ENCODE peak calls at places on chromosomes 12 and 14, in six cellular contexts. U, H, X, C, L and O are unnamed samples.

GRCh38 chr14:98198385-98198784 is 1073.6 kb downstream of the BCL11B start:
- DNase-seq in U (no peak), H (no peak), X (no peak), C (no peak), L (no peak), O (no peak)

GRCh38 chr14:68713782-68714181 is 79.1 kb downstream of the ZFP36L1 start:
- DNase-seq in U (no peak), H (no peak), X (no peak), C (no peak), L (no peak), O (no peak)

GRCh38 chr12:29396774-29397173 is 15.8 kb upstream of the ERGIC2 start:
- DNase-seq in U (peak), H (no peak), X (no peak), C (no peak), L (no peak), O (no peak)

GRCh38 chr12:62848418-62848817 is 86.5 kb downstream of the PPM1H start:
- DNase-seq in U (peak), H (peak), X (no peak), C (no peak), L (no peak), O (no peak)

GRCh38 chr14:65840786-65841185 is 428.3 kb downstream of the FUT8 start:
- DNase-seq in U (no peak), H (no peak), X (no peak), C (no peak), L (no peak), O (no peak)

GRCh38 chr12:54160807-54161480 is 27.8 kb downstream of the SMUG1 start:
- DNase-seq in U (no peak), H (no peak), X (no peak), C (no peak), L (no peak), O (no peak)

GRCh38 chr14:47539065-47539464 is 136.3 kb downstream of the MDGA2 start:
- DNase-seq in U (no peak), H (peak), X (no peak), C (no peak), L (no peak), O (no peak)

GRCh38 chr12:47102406-47102805 is 22.6 kb upstream of the AMIGO2 start:
- DNase-seq in U (no peak), H (no peak), X (no peak), C (no peak), L (no peak), O (no peak)

GRCh38 chr12:111242190-111242589 is 126.7 kb downstream of the PHETA1 start:
- DNase-seq in U (no peak), H (no peak), X (no peak), C (no peak), L (no peak), O (no peak)

GRCh38 chr12:11836282-11836963 is 186.9 kb downstream of the ETV6 start:
- DNase-seq in U (no peak), H (no peak), X (no peak), C (no peak), L (peak), O (no peak)

GRCh38 chr12:27936196-27936595 is 36.3 kb downstream of the PTHLH start:
- DNase-seq in U (no peak), H (no peak), X (no peak), C (no peak), L (no peak), O (no peak)

GRCh38 chr14:101035466-101036225 is 132.1 kb upstream of the RTL1 start:
- DNase-seq in U (no peak), H (no peak), X (no peak), C (no peak), L (no peak), O (peak)

GRCh38 chr14:102545461-102546265 is 36.1 kb upstream of the ANKRD9 start:
- DNase-seq in U (no peak), H (no peak), X (no peak), C (no peak), L (no peak), O (no peak)
- TF ChIP-seq CTCF in U (peak), H (no peak), X (no peak), C (no peak), L (no peak), O (no peak)

DNA sequence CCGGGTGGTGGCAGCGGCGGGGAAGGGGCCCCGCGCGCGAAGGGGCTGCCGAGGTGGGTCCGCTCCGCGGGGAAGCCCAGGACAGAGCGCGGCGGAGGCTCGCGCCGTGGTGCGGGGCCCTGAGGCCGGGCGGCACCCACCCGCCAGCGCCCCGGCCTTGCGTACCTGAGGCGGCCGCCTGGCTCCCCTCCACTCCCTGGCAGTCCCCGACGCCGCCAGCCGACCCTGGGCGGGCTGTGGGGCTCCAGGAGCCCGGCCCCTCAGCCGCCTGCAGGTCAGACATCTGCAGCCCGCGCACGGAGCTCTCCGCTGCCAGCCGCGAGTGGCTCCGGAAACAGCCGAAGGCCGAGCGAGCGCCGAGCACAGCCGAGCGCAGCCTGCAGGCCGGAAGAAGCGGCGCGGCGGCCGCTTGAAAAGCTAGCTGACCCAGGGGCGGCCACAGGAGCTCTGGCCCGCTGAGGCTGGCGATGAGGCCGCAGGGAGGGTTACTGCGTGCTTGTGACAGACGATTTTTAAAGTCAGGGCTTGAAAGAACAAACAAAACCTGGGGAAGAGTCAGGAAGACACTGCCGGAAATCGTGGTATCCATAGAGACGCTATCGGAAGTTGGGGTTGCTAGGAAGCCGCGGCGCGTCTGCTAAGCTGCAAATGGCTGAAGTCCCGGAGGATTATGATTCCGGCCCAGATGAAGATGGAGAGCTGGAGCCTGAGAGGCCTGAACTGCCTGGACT is at the start of the genes SAMD15 and TMED8:
- DNase-seq in U (peak), H (peak), X (peak), C (peak), L (peak), O (peak)
- TF ChIP-seq CTCF in U (peak), H (no peak), X (peak), C (peak), L (no peak), O (no peak)

GRCh38 chr14:74610866-74611671 is 968 bp downstream of the LTBP2 start:
- DNase-seq in U (no peak), H (no peak), X (no peak), C (no peak), L (no peak), O (no peak)

GRCh38 chr14:74611672-74612345 is at the start of gene LTBP2:
- DNase-seq in U (no peak), H (no peak), X (no peak), C (no peak), L (no peak), O (no peak)

GRCh38 chr14:74610199-74610865 is 1.7 kb downstream of the LTBP2 start:
- DNase-seq in U (no peak), H (no peak), X (no peak), C (no peak), L (no peak), O (no peak)

GRCh38 chr14:74613211-74613914 is 1.3 kb upstream of the LTBP2 start:
- DNase-seq in U (no peak), H (no peak), X (no peak), C (no peak), L (no peak), O (no peak)

DNA sequence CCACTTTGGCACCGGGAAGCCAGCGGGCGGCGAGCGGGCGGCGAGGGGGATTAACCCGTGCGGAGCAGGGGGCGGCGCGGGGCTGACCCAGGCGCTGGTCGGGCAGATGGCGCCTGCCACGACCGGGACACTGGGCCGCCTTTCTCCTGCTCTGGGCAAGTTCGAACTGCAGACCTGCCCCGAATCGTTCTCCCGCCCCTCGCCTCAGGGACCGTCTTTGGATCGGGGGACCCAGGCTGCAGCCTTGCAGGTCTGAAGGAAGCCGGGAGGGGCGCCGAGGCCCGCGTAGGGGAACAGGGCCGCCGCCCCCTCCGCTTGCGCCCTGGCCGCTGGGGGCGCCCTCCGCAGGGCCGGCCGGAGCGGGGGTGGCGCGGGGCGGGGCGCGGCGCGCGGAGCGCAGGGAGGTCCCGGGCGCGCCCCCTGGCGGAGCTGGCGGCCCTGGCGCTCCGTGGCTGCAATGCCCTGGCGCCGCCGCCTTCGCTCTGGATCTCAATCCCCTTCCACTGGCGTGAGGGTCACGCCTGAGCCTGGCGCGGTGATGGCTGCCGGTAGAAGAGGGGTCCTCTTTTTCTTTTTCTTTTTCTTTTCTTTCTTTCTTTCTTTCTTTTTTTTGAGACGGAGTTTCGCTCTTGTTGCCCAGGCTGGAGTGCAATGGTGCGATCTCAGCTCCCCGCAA is 447 bp upstream of the LTBP2 start:
- DNase-seq in U (peak), H (peak), X (no peak), C (peak), L (peak), O (peak)
- TF ChIP-seq CTCF in U (peak), H (peak), X (peak), C (peak), L (peak), O (peak)

GRCh38 chr12:101570022-101570421 is 24.7 kb upstream of the MYBPC1 start:
- DNase-seq in U (peak), H (peak), X (no peak), C (no peak), L (no peak), O (no peak)
- TF ChIP-seq CTCF in U (peak), H (peak), X (peak), C (no peak), L (peak), O (no peak)

GRCh38 chr14:89933002-89933401 is 21.5 kb downstream of the EFCAB11 start:
- DNase-seq in U (no peak), H (no peak), X (no peak), C (no peak), L (no peak), O (no peak)

GRCh38 chr14:89941830-89942377 is 12.6 kb downstream of the EFCAB11 start:
- DNase-seq in U (no peak), H (no peak), X (no peak), C (no peak), L (no peak), O (no peak)

DNA sequence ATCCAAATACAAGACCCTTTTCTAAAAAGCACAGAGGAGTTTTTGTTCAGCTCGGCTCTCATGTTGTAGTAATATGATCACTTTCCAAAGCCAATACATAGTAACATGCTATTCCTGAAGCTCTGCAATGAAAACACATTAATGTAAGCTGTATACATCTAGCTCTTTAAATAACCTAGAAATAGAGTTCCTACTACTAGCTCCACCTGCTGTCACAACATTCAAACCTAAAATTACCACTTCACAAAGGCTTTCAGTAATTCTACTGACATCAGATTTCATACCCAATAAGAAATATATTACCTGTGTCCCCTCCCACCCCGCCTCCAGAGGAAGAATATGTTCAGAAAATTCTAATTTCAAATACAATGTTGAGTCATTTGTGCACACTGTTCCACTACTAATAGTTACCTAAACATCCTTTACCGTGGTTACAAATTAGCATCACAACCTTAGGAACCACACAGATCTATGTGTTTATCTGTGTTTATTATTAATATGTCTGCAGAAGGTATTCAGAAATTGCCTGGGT is 17.8 kb downstream of the EFCAB11 start:
- DNase-seq in U (no peak), H (no peak), X (no peak), C (no peak), L (no peak), O (no peak)
- TF ChIP-seq CTCF in U (peak), H (peak), X (no peak), C (no peak), L (no peak), O (no peak)

GRCh38 chr12:96399919-96400630 is at the start of gene CDK17:
- DNase-seq in U (peak), H (peak), X (peak), C (peak), L (peak), O (peak)

GRCh38 chr12:96400631-96401060 is 407 bp upstream of the CDK17 start:
- DNase-seq in U (peak), H (peak), X (no peak), C (peak), L (no peak), O (no peak)

GRCh38 chr12:96398422-96399080 is 1.7 kb downstream of the CDK17 start:
- DNase-seq in U (no peak), H (no peak), X (no peak), C (no peak), L (no peak), O (no peak)

GRCh38 chr12:96397756-96398421 is 2.4 kb downstream of the CDK17 start:
- DNase-seq in U (no peak), H (no peak), X (no peak), C (no peak), L (no peak), O (no peak)

DNA sequence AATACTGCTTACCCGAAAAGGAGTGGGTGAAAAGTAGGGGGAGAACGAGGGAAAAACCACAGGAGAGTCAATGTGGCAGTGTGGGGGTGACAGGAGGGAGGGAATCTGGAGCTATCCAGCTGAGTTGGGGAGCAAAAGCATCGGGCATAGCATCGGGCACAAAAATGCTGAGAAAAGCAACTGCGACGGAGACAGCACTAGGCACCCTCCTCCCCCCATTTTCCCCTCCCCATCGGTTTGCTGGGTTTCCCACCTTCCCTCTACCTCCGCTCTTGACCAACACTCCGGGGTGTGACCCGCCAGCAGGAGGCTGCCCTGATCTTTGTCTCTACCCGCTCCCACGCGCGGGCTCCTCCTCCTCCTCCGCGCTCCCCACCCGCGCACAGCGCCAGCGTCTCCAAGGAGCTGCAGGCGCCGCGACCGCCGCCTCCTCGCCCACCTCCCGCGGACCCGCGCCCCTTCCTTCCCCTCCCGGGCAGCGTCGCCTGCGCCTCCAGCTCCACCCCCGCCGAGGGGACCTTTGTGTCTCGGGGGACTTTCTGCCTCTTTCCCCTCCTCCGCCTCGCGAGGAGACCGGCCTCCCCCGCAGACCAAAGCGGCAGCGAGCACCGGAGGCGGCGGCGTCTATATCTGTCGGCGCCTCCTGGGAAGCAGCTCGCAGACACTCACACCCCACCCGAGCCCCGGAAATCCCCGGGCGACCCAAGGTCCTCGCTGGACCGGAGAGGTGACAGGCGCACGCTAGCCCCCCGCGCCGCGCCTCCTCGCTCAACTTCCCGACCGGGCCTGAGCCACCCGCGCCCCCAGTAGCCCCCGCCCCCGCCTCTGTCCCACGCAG is 939 bp downstream of the CDK17 start:
- DNase-seq in U (peak), H (peak), X (peak), C (peak), L (peak), O (peak)
- TF ChIP-seq CTCF in U (peak), H (no peak), X (no peak), C (peak), L (peak), O (no peak)

DNA sequence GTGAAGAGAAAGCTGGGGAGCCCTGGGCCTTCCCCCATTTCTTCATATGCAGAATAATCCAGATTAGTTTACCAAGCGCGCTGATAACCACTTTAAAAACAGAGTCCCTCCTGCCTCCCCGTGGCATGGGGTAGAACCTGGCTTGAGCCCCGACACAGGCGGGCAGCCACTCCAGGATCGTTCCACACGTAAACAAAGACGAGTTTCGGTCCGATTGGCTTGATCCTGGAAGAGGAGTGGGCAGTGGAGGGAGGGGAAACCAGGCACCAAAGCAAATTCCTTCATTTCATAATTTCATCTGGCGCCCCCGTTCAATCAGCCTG is 909 bp upstream of the GPRC5A start:
- DNase-seq in U (no peak), H (no peak), X (no peak), C (no peak), L (peak), O (no peak)
- TF ChIP-seq CTCF in U (no peak), H (no peak), X (no peak), C (no peak), L (peak), O (no peak)

GRCh38 chr14:23164250-23164649 is 19.2 kb downstream of the SLC7A8 start:
- DNase-seq in U (no peak), H (no peak), X (no peak), C (no peak), L (peak), O (no peak)
- TF ChIP-seq CTCF in U (no peak), H (no peak), X (no peak), C (no peak), L (no peak), O (no peak)

GRCh38 chr14:64766430-64767151 is 62.4 kb downstream of the PLEKHG3 start:
- DNase-seq in U (peak), H (no peak), X (no peak), C (no peak), L (no peak), O (no peak)

GRCh38 chr14:64763089-64763782 is 59.0 kb downstream of the PLEKHG3 start:
- DNase-seq in U (no peak), H (no peak), X (no peak), C (no peak), L (no peak), O (no peak)

GRCh38 chr14:64763801-64764511 is 59.7 kb downstream of the PLEKHG3 start:
- DNase-seq in U (no peak), H (peak), X (no peak), C (peak), L (no peak), O (no peak)

GRCh38 chr14:64765740-64766302 is 61.6 kb downstream of the PLEKHG3 start:
- DNase-seq in U (no peak), H (no peak), X (no peak), C (no peak), L (no peak), O (no peak)

GRCh38 chr14:64764641-64765520 is 60.7 kb downstream of the PLEKHG3 start:
- DNase-seq in U (peak), H (peak), X (no peak), C (peak), L (peak), O (peak)
- TF ChIP-seq CTCF in U (peak), H (peak), X (peak), C (peak), L (peak), O (peak)

GRCh38 chr12:132130690-132131089 is 13.4 kb downstream of the DDX51 start:
- DNase-seq in U (no peak), H (no peak), X (no peak), C (no peak), L (no peak), O (no peak)

GRCh38 chr12:132131229-132131628 is 12.9 kb downstream of the DDX51 start:
- DNase-seq in U (no peak), H (no peak), X (no peak), C (no peak), L (no peak), O (no peak)

GRCh38 chr12:132133952-132134652 is 10.0 kb downstream of the DDX51 start:
- DNase-seq in U (no peak), H (peak), X (no peak), C (no peak), L (no peak), O (no peak)

GRCh38 chr12:132131952-132132351 is 12.2 kb downstream of the DDX51 start:
- DNase-seq in U (no peak), H (no peak), X (no peak), C (no peak), L (no peak), O (no peak)

DNA sequence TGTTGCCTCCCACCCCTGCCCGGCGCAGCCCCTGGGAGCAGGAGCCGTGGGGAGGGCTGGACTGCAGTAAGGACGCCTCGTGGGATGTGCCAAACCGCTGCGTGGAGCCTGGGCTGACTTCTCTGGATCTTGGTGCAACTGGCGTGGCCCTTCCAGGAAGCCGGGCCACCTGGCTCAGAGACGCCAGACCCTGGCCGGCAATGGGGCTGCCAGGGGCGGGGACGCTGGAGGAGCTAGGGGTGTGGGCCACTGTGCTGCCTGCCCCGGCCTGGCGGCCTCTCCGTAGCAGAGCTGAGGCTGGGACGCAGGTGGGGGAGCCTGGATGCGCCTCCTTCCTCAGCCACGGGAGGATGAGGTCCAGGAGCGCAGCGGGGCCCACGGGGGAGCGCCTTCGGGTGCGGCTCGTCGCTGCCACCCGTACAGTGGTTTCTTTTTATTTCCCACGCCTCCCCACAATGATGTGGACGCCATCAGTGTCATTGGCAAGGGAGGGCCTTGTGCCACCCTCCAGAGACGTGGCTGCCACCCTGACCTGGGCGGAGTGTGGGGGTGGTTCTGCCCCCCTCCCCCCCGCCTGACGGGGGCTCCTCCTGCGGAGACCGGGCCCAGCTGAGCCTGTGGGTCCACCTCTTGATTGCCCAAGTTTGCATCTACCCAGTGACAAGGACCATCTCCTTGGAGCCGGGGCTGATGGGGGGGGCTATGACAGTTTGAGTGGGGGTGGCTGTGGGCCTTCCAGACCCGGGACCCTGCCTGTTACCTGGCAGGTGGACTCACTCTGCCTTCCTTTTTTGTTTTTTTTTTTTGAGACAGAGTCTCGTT is 11.3 kb downstream of the DDX51 start:
- DNase-seq in U (no peak), H (no peak), X (no peak), C (no peak), L (no peak), O (no peak)
- TF ChIP-seq CTCF in U (no peak), H (no peak), X (no peak), C (no peak), L (no peak), O (no peak)